ENCODE peak calls at places on chromosome 21, in eight cellular contexts. One of them, this sample, is unnamed.

GRCh38 chr21:15895142-15896106 is 165.6 kb downstream of the USP25 start:
- DNase-seq in testis: no peak
- DNase-seq in lower leg skin: no peak
- DNase-seq in transverse colon: no peak
- DNase-seq in tibial nerve: no peak
- DNase-seq in heart left ventricle: no peak
- DNase-seq in body of pancreas: no peak
- DNase-seq in IMR-90: peak; percentile 2
- DNase-seq in this sample: no peak

GRCh38 chr21:29849735-29850176 is 90.0 kb downstream of the GRIK1 start:
- DNase-seq in tibial nerve: no peak
- DNase-seq in heart left ventricle: peak; percentile 31
- DNase-seq in testis: peak; percentile 76
- DNase-seq in lower leg skin: peak; percentile 27
- DNase-seq in IMR-90: peak; percentile 57
- DNase-seq in transverse colon: peak; percentile 22
- DNase-seq in body of pancreas: peak; percentile 75
- DNase-seq in this sample: no peak

GRCh38 chr21:35027558-35028450 is 21.3 kb downstream of the RUNX1 start:
- DNase-seq in testis: no peak
- DNase-seq in heart left ventricle: no peak
- DNase-seq in lower leg skin: no peak
- DNase-seq in transverse colon: no peak
- DNase-seq in body of pancreas: no peak
- DNase-seq in tibial nerve: no peak
- DNase-seq in IMR-90: no peak
- DNase-seq in this sample: no peak

GRCh38 chr21:15820857-15821256 is 91.1 kb downstream of the USP25 start:
- DNase-seq in lower leg skin: no peak
- DNase-seq in IMR-90: peak; percentile 47
- DNase-seq in body of pancreas: no peak
- DNase-seq in tibial nerve: no peak
- DNase-seq in heart left ventricle: no peak
- DNase-seq in transverse colon: no peak
- DNase-seq in testis: no peak
- DNase-seq in this sample: no peak

GRCh38 chr21:33898546-33898945 is 17.1 kb downstream of the ATP5PO start:
- DNase-seq in transverse colon: no peak
- DNase-seq in lower leg skin: no peak
- DNase-seq in IMR-90: peak; percentile 17
- DNase-seq in testis: no peak
- DNase-seq in body of pancreas: no peak
- DNase-seq in heart left ventricle: no peak
- DNase-seq in tibial nerve: no peak
- DNase-seq in this sample: no peak

GRCh38 chr21:32463889-32464300 is 51.4 kb downstream of the EVA1C start:
- DNase-seq in tibial nerve: no peak
- DNase-seq in testis: no peak
- DNase-seq in lower leg skin: no peak
- DNase-seq in transverse colon: no peak
- DNase-seq in heart left ventricle: no peak
- DNase-seq in body of pancreas: no peak
- DNase-seq in IMR-90: peak; percentile 94
- DNase-seq in this sample: no peak

GRCh38 chr21:38773108-38774061 is 32.3 kb upstream of the ETS2 start:
- DNase-seq in transverse colon: no peak
- DNase-seq in tibial nerve: peak; percentile 26
- DNase-seq in heart left ventricle: peak; percentile 52
- DNase-seq in lower leg skin: peak; percentile 59
- DNase-seq in IMR-90: peak; percentile 99
- DNase-seq in body of pancreas: peak; percentile 25
- DNase-seq in testis: no peak
- DNase-seq in this sample: peak; percentile 68

GRCh38 chr21:38950388-38951094 is 144.8 kb downstream of the ETS2 start:
- DNase-seq in transverse colon: peak; percentile 73
- DNase-seq in IMR-90: peak; percentile 49
- DNase-seq in heart left ventricle: no peak
- DNase-seq in body of pancreas: no peak
- DNase-seq in testis: no peak
- DNase-seq in tibial nerve: no peak
- DNase-seq in lower leg skin: no peak
- DNase-seq in this sample: no peak

GRCh38 chr21:16169102-16169511 is 439.3 kb downstream of the USP25 start:
- DNase-seq in testis: no peak
- DNase-seq in lower leg skin: no peak
- DNase-seq in IMR-90: peak; percentile 8
- DNase-seq in heart left ventricle: no peak
- DNase-seq in body of pancreas: no peak
- DNase-seq in tibial nerve: no peak
- DNase-seq in transverse colon: no peak
- DNase-seq in this sample: no peak

GRCh38 chr21:41170442-41170841 is 2.5 kb downstream of the BACE2 start:
- DNase-seq in body of pancreas: peak; percentile 68
- DNase-seq in IMR-90: peak; percentile 34
- DNase-seq in testis: peak; percentile 57
- DNase-seq in lower leg skin: no peak
- DNase-seq in transverse colon: peak; percentile 62
- DNase-seq in tibial nerve: no peak
- DNase-seq in heart left ventricle: peak; percentile 45
- DNase-seq in this sample: peak; percentile 24

GRCh38 chr21:33640697-33641338 is 723 bp downstream of the CRYZL1 start:
- DNase-seq in transverse colon: peak; percentile 23
- DNase-seq in testis: peak; percentile 36
- DNase-seq in heart left ventricle: no peak
- DNase-seq in IMR-90: peak; percentile 22
- DNase-seq in tibial nerve: no peak
- DNase-seq in body of pancreas: peak; percentile 13
- DNase-seq in lower leg skin: no peak
- DNase-seq in this sample: no peak

GRCh38 chr21:27564684-27565280 is 597.9 kb upstream of the ADAMTS5 start:
- DNase-seq in heart left ventricle: peak; percentile 37
- DNase-seq in body of pancreas: peak; percentile 62
- DNase-seq in IMR-90: peak; percentile 70
- DNase-seq in tibial nerve: no peak
- DNase-seq in testis: peak; percentile 68
- DNase-seq in lower leg skin: no peak
- DNase-seq in transverse colon: peak; percentile 31
- DNase-seq in this sample: peak; percentile 44

GRCh38 chr21:33834801-33835500 is 80.7 kb downstream of the ATP5PO start:
- DNase-seq in transverse colon: no peak
- DNase-seq in tibial nerve: no peak
- DNase-seq in IMR-90: no peak
- DNase-seq in body of pancreas: no peak
- DNase-seq in heart left ventricle: no peak
- DNase-seq in testis: no peak
- DNase-seq in lower leg skin: no peak
- DNase-seq in this sample: no peak

GRCh38 chr21:31218830-31219608 is 125.0 kb downstream of the TIAM1 start:
- DNase-seq in lower leg skin: peak; percentile 85
- DNase-seq in transverse colon: peak; percentile 43
- DNase-seq in tibial nerve: peak; percentile 62
- DNase-seq in IMR-90: peak; percentile 29
- DNase-seq in body of pancreas: peak; percentile 17
- DNase-seq in testis: peak; percentile 84
- DNase-seq in heart left ventricle: peak; percentile 59
- DNase-seq in this sample: peak; percentile 18

GRCh38 chr21:16438761-16439160 is 709.0 kb downstream of the USP25 start:
- DNase-seq in testis: no peak
- DNase-seq in tibial nerve: no peak
- DNase-seq in transverse colon: no peak
- DNase-seq in body of pancreas: no peak
- DNase-seq in IMR-90: no peak
- DNase-seq in heart left ventricle: no peak
- DNase-seq in lower leg skin: no peak
- DNase-seq in this sample: no peak

GRCh38 chr21:25938673-25939395 is 204.1 kb downstream of the GABPA start:
- DNase-seq in testis: no peak
- DNase-seq in body of pancreas: peak; percentile 41
- DNase-seq in heart left ventricle: no peak
- DNase-seq in IMR-90: no peak
- DNase-seq in lower leg skin: no peak
- DNase-seq in tibial nerve: no peak
- DNase-seq in transverse colon: no peak
- DNase-seq in this sample: no peak

GRCh38 chr21:41321211-41321907 is 4.8 kb downstream of the FAM3B start:
- DNase-seq in IMR-90: no peak
- DNase-seq in lower leg skin: no peak
- DNase-seq in body of pancreas: no peak
- DNase-seq in testis: no peak
- DNase-seq in heart left ventricle: no peak
- DNase-seq in tibial nerve: no peak
- DNase-seq in transverse colon: no peak
- DNase-seq in this sample: no peak

GRCh38 chr21:37437376-37438080 is 71.0 kb downstream of the DYRK1A start:
- DNase-seq in transverse colon: no peak
- DNase-seq in body of pancreas: no peak
- DNase-seq in tibial nerve: no peak
- DNase-seq in testis: no peak
- DNase-seq in heart left ventricle: no peak
- DNase-seq in IMR-90: no peak
- DNase-seq in lower leg skin: no peak
- DNase-seq in this sample: no peak

GRCh38 chr21:37433441-37433840 is 66.9 kb downstream of the DYRK1A start:
- DNase-seq in IMR-90: no peak
- DNase-seq in testis: no peak
- DNase-seq in heart left ventricle: no peak
- DNase-seq in transverse colon: no peak
- DNase-seq in lower leg skin: no peak
- DNase-seq in tibial nerve: no peak
- DNase-seq in body of pancreas: no peak
- DNase-seq in this sample: no peak

GRCh38 chr21:37435120-37435519 is 68.5 kb downstream of the DYRK1A start:
- DNase-seq in transverse colon: no peak
- DNase-seq in body of pancreas: peak; percentile 67
- DNase-seq in lower leg skin: peak; percentile 55
- DNase-seq in IMR-90: peak; percentile 80
- DNase-seq in testis: peak; percentile 60
- DNase-seq in heart left ventricle: peak; percentile 62
- DNase-seq in tibial nerve: no peak
- DNase-seq in this sample: peak; percentile 59

GRCh38 chr21:37436180-37436579 is 69.6 kb downstream of the DYRK1A start:
- DNase-seq in tibial nerve: no peak
- DNase-seq in IMR-90: no peak
- DNase-seq in lower leg skin: no peak
- DNase-seq in transverse colon: no peak
- DNase-seq in testis: no peak
- DNase-seq in body of pancreas: no peak
- DNase-seq in heart left ventricle: no peak
- DNase-seq in this sample: no peak

DNA sequence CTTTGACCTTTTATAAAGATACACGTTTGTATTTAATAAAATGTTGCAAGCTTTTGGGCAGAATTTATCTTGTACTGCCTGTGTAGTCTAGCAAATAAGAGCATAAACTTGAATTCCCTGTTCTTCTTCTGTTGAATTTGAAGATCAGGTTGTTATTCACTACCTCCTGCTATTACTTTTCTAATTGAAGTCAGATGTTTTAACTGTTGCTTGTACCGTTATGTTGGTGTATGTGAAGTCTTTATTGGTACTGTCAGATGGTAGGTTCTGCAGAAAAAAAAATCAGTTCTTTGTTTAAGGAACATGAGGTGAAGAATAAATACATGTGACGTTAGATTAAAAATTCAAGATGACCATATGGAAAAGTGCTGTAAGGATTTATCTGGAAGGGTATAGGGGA is 69.1 kb downstream of the DYRK1A start:
- DNase-seq in heart left ventricle: no peak
- DNase-seq in testis: no peak
- DNase-seq in body of pancreas: no peak
- DNase-seq in tibial nerve: no peak
- DNase-seq in IMR-90: no peak
- DNase-seq in lower leg skin: no peak
- DNase-seq in transverse colon: no peak
- DNase-seq in this sample: no peak
- H3K4me3 ChIP-seq in heart left ventricle: no peak overlapping the region
- H3K4me3 ChIP-seq in testis: no peak overlapping the region
- H3K4me3 ChIP-seq in body of pancreas: no peak overlapping the region
- H3K4me3 ChIP-seq in tibial nerve: no peak overlapping the region
- H3K4me3 ChIP-seq in IMR-90: no peak overlapping the region
- H3K4me3 ChIP-seq in lower leg skin: no peak overlapping the region
- H3K4me3 ChIP-seq in transverse colon: no peak overlapping the region
- H3K4me3 ChIP-seq in this sample: no peak overlapping the region

DNA sequence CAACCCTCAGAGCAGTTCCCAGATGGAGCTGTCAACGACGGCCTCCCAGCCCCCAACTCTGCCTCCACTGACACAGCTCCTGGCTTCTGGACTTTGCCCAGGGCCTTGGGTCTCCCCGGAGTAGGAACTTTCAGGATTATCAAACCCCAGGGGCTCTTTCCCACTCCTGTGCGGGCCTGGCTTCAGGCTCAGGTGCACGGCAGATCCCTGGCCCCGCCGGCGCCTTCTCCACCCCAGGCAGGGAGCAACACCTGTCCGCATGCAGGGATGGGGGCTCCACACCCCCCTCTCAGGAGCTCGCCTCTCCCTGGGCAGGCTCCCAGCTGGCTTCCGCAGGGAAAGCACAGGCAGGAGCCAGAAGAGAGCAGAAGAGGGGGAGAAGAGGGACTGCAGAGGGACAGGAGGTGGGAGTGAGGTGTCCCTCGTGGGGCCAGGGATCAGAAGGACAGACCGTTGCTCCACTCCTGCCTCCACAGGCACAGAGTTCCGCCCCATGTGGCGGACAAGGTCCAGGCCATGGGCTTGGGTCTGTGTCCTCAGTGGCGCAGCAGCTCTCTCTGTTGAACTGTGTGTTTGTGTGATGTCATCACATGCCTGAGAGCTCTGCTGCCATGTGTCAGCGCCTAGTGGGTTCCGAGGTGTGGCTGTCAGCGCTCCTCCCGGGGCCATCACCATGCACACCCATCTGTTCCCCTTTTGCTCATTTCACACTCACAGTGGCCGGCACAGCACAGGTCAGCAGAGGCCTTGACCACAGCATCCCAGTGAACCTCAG is 107.7 kb downstream of the PDE9A start:
- DNase-seq in tibial nerve: no peak
- DNase-seq in heart left ventricle: no peak
- DNase-seq in IMR-90: no peak
- DNase-seq in body of pancreas: peak; percentile 14
- DNase-seq in lower leg skin: no peak
- DNase-seq in testis: no peak
- DNase-seq in transverse colon: no peak
- DNase-seq in this sample: no peak
- TF ChIP-seq CTCF in tibial nerve: no peak
- TF ChIP-seq CTCF in heart left ventricle: no peak
- TF ChIP-seq CTCF in IMR-90: no peak
- TF ChIP-seq CTCF in body of pancreas: no peak
- TF ChIP-seq CTCF in lower leg skin: no peak
- TF ChIP-seq CTCF in testis: no peak
- TF ChIP-seq CTCF in transverse colon: no peak
- TF ChIP-seq CTCF in this sample: no peak

GRCh38 chr21:44801468-44802395 is at the start of gene UBE2G2:
- DNase-seq in heart left ventricle: peak; percentile 86
- DNase-seq in tibial nerve: no peak
- DNase-seq in IMR-90: peak; percentile 65
- DNase-seq in body of pancreas: peak; percentile 78
- DNase-seq in lower leg skin: peak; percentile 64
- DNase-seq in transverse colon: peak; percentile 84
- DNase-seq in testis: peak; percentile 83
- DNase-seq in this sample: peak; percentile 85
- TF ChIP-seq POLR2A in heart left ventricle: peak; percentile 83
- TF ChIP-seq POLR2A in tibial nerve: no peak
- TF ChIP-seq POLR2A in IMR-90: peak; percentile 39
- TF ChIP-seq POLR2A in body of pancreas: peak; percentile 71
- TF ChIP-seq POLR2A in lower leg skin: no peak
- TF ChIP-seq POLR2A in transverse colon: peak; percentile 59
- TF ChIP-seq POLR2A in testis: no peak
- TF ChIP-seq POLR2A in this sample: peak; percentile 11

GRCh38 chr21:45030637-45031218 is 43.7 kb upstream of the ADARB1 start:
- DNase-seq in body of pancreas: no peak
- DNase-seq in lower leg skin: no peak
- DNase-seq in IMR-90: no peak
- DNase-seq in transverse colon: no peak
- DNase-seq in testis: no peak
- DNase-seq in heart left ventricle: no peak
- DNase-seq in tibial nerve: peak; percentile 8
- DNase-seq in this sample: no peak
- H3K4me3 ChIP-seq in body of pancreas: no peak overlapping the region
- H3K4me3 ChIP-seq in lower leg skin: no peak overlapping the region
- H3K4me3 ChIP-seq in IMR-90: no peak overlapping the region
- H3K4me3 ChIP-seq in transverse colon: no peak overlapping the region
- H3K4me3 ChIP-seq in testis: no peak overlapping the region
- H3K4me3 ChIP-seq in heart left ventricle: no peak overlapping the region
- H3K4me3 ChIP-seq in tibial nerve: no peak overlapping the region
- H3K4me3 ChIP-seq in this sample: no peak overlapping the region